ENCODE peak calls at places on chromosomes 3 and 15, in seven cellular contexts. S, Z, I, H, A, G and Y are unnamed samples.
A peak's percentile ranks its signal among the peaks of the same experiment; 100 is the strongest.

GRCh38 chr3:194178693-194179092 is 42.7 kb downstream of the HES1 start:
- DNase-seq in S (no peak), Z (no peak), I (no peak), H (no peak), A (no peak), G (no peak), Y (no peak)

GRCh38 chr15:84811151-84811550 is 6.0 kb upstream of the ALPK3 start:
- DNase-seq in S (no peak), Z (no peak), I (no peak), H (no peak), A (no peak), G (no peak), Y (no peak)

GRCh38 chr3:48685603-48686511 is at the start of gene NCKIPSD:
- DNase-seq in S (peak; percentile 71), Z (peak; percentile 60), I (peak; percentile 88), H (peak; percentile 30), A (peak; percentile 98), G (peak; percentile 98), Y (peak; percentile 84)

GRCh38 chr3:77188210-77188609 is 148.3 kb downstream of the ROBO2 start:
- DNase-seq in S (no peak), Z (no peak), I (no peak), H (no peak), A (no peak), G (no peak), Y (no peak)

GRCh38 chr3:123605789-123606234 is 21.0 kb upstream of the HACD2 start:
- DNase-seq in S (peak; percentile 99), Z (peak; percentile 75), I (peak; percentile 47), H (peak; percentile 55), A (no peak), G (no peak), Y (no peak)

GRCh38 chr3:171974986-171975837 is 64.2 kb upstream of the FNDC3B start:
- DNase-seq in S (no peak), Z (no peak), I (peak; percentile 64), H (no peak), A (no peak), G (no peak), Y (no peak)

GRCh38 chr3:157982359-157982758 is 123.9 kb downstream of the SHOX2 start:
- DNase-seq in S (no peak), Z (no peak), I (no peak), H (no peak), A (no peak), G (no peak), Y (no peak)

GRCh38 chr3:173584834-173585831 is 187.6 kb downstream of the NLGN1 start:
- DNase-seq in S (no peak), Z (no peak), I (no peak), H (no peak), A (peak; percentile 69), G (peak; percentile 30), Y (peak; percentile 69)

GRCh38 chr3:39631136-39631535 is 163.7 kb downstream of the MOBP start:
- DNase-seq in S (no peak), Z (no peak), I (no peak), H (no peak), A (no peak), G (no peak), Y (peak; percentile 47)

GRCh38 chr3:72274511-72275295 is 489.8 kb upstream of the PROK2 start:
- DNase-seq in S (no peak), Z (no peak), I (no peak), H (no peak), A (no peak), G (no peak), Y (no peak)

GRCh38 chr15:72785452-72786243 is 2.1 kb upstream of the ADPGK start:
- DNase-seq in S (no peak), Z (no peak), I (no peak), H (no peak), A (no peak), G (no peak), Y (no peak)

GRCh38 chr3:45736707-45737106 is 47.5 kb downstream of the SACM1L start:
- DNase-seq in S (no peak), Z (no peak), I (no peak), H (no peak), A (no peak), G (no peak), Y (no peak)

GRCh38 chr15:50685976-50686467 is 575 bp downstream of the TRPM7 start:
- DNase-seq in S (peak; percentile 38), Z (no peak), I (peak; percentile 86), H (peak; percentile 26), A (peak; percentile 72), G (peak; percentile 70), Y (no peak)

GRCh38 chr3:54120657-54121403 is 1.5 kb upstream of the CACNA2D3 start:
- DNase-seq in S (no peak), Z (no peak), I (no peak), H (no peak), A (peak; percentile 73), G (peak; percentile 49), Y (no peak)

GRCh38 chr15:20358066-20358780 is 183.4 kb downstream of the GOLGA6L6 start:
- DNase-seq in S (no peak), Z (no peak), I (no peak), H (no peak), A (no peak), G (no peak), Y (no peak)

GRCh38 chr15:65812467-65812866 is 20.4 kb upstream of the DENND4A start:
- DNase-seq in S (no peak), Z (no peak), I (no peak), H (no peak), A (no peak), G (no peak), Y (no peak)

GRCh38 chr3:53114011-53114400 is 16.2 kb downstream of the RFT1 start:
- DNase-seq in S (peak; percentile 66), Z (peak; percentile 54), I (peak; percentile 81), H (no peak), A (peak; percentile 93), G (peak; percentile 78), Y (peak; percentile 74)

GRCh38 chr3:116863842-116864626 is 154.5 kb downstream of the TUSC7 start:
- DNase-seq in S (peak; percentile 1), Z (no peak), I (peak; percentile 0), H (peak; percentile 17), A (peak; percentile 60), G (peak; percentile 21), Y (peak; percentile 79)

GRCh38 chr3:107684431-107684925 is 161.7 kb downstream of the BBX start:
- DNase-seq in S (peak; percentile 93), Z (no peak), I (no peak), H (no peak), A (no peak), G (no peak), Y (no peak)

GRCh38 chr15:77592768-77593167 is 39.9 kb downstream of the LINGO1 start:
- DNase-seq in S (no peak), Z (no peak), I (no peak), H (no peak), A (no peak), G (no peak), Y (no peak)

GRCh38 chr3:128804017-128804816 is 75.2 kb upstream of the ACAD9 start:
- DNase-seq in S (no peak), Z (no peak), I (peak; percentile 59), H (peak; percentile 83), A (no peak), G (no peak), Y (peak; percentile 80)

GRCh38 chr3:194235160-194235559 is 99.2 kb downstream of the HES1 start:
- DNase-seq in S (no peak), Z (no peak), I (peak; percentile 62), H (no peak), A (peak; percentile 17), G (no peak), Y (no peak)

GRCh38 chr3:140180603-140181002 is 245.6 kb downstream of the CLSTN2 start:
- DNase-seq in S (no peak), Z (no peak), I (no peak), H (no peak), A (no peak), G (peak; percentile 25), Y (no peak)

DNA sequence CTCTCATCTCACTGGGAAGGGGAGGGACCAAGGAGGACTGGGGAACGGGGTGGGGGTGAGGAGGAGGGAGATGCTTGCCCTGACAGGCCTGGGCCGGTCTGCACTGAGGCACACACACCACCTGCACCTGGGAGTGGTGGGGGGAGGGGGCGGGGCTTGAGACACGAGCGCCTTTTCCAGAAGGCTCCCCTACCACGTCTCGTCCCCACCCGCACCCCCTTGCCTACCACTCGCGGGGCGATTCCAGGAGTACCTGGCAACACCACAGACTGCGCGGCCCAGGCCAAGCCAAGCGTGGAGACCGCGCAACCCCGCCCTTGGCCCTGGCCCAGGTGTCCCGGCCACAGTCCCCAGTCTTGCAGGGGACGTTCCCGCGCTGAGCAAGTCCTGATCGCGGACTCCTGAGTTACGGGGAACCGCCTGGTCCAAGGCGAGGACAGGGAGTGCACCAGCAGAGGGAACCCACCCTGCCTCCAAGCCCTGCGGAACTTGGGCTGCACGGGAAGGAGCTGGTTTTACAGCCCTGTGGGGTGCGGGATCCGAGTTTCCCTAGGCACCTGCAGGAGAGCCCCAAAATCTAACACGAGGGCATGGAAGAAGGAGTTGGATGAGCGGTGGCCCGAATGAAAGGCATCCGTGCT is 68.1 kb upstream of the SH3GL3 start:
- DNase-seq in S (no peak), Z (peak; percentile 8), I (no peak), H (no peak), A (peak; percentile 78), G (no peak), Y (no peak)
- H3K9ac ChIP-seq in S (no peak overlapping the region), Z (peak overlapping the region; percentile 56), I (no peak overlapping the region), H (no peak overlapping the region), A (no peak overlapping the region), G (no peak overlapping the region), Y (no peak overlapping the region)

DNA sequence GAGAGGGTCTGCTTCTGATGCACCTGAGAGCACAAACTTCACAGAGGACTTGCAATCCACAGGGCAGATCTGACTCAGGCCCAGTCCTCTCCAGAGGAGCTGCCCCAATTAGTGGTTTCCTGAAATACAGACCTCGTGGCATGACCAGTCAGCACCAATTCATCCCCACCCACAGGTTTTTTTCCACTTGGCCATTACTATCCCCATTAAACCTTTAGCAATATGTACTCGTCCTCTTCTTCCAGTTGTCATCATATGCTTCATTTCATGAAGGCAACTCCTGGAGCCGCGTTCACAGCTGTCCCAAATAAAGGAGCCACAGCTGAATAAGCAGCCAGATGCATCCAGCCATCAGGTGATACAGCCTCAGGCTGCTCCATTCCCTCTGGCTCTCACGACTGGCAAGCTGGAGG is 163.2 kb downstream of the FMN1 start:
- DNase-seq in S (no peak), Z (no peak), I (no peak), H (no peak), A (no peak), G (no peak), Y (no peak)
- TF ChIP-seq POLR2AphosphoS5 in S (no peak), Z (no peak), I (no peak), H (no peak), A (no peak), G (no peak), Y (no peak)

DNA sequence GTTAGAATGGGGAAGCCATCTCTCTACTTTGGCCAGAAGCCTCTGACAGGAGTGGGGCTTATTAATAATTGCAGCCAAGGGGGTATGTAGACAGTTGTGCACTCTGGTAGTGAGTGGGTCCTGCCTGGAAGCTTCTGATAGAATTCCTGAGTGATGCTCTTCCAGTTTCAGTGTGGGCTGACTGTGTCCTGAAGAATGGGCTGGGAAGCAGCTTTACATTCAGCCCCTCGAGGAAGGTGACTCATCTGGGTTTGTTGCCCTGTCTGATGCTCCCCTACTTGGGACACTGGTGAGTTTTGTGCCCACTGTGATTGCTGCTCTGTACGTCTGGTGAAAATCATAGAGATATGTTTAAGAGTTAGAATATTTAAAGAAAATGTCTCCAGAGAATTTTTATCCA is 444.7 kb upstream of the RBMS3 start:
- DNase-seq in S (no peak), Z (no peak), I (no peak), H (no peak), A (no peak), G (no peak), Y (no peak)
- H3K4me2 ChIP-seq in S (no peak overlapping the region), Z (no peak overlapping the region), I (no peak overlapping the region), H (no peak overlapping the region), A (no peak overlapping the region), G (no peak overlapping the region), Y (no peak overlapping the region)

GRCh38 chr3:66039590-66039887 is 821 bp upstream of the MAGI1 start:
- DNase-seq in S (peak; percentile 24), Z (no peak), I (peak; percentile 5), H (no peak), A (no peak), G (peak; percentile 60), Y (peak; percentile 62)
- H3K9ac ChIP-seq in S (peak overlapping the region; percentile 82), Z (peak overlapping the region; percentile 81), I (no peak overlapping the region), H (no peak overlapping the region), A (no peak overlapping the region), G (peak overlapping the region; percentile 82), Y (peak overlapping the region; percentile 90)